ENCODE peak calls at places on chromosomes 11 and 22, in seven cellular contexts. P is GM12878, G is HepG2, U is HCT116, C is SK-N-SH, B is K562, Q is H1. L is an unnamed sample.

GRCh38 chr11:123694551-123694950 is 40.1 kb upstream of the SCN3B start:
- DNase-seq in G (no peak), P (no peak), Q (no peak), B (no peak), C (no peak), U (no peak), L (no peak)

GRCh38 chr11:117072517-117073218 is 25.6 kb downstream of the SIK3 start:
- DNase-seq in U (peak; percentile 91), Q (no peak), P (peak; percentile 45), G (peak; percentile 93), C (no peak), B (peak; percentile 49), L (no peak)

GRCh38 chr22:42990131-42990838 is 24.7 kb downstream of the PACSIN2 start:
- DNase-seq in P (no peak), C (no peak), G (peak; percentile 45), Q (no peak), U (no peak), B (no peak), L (no peak)

GRCh38 chr11:29119691-29120328 is 897.0 kb downstream of the KCNA4 start:
- DNase-seq in U (no peak), P (no peak), Q (no peak), B (no peak), C (no peak), G (no peak), L (peak; percentile 20)

GRCh38 chr11:32154275-32154674 is 63.4 kb downstream of the RCN1 start:
- DNase-seq in G (no peak), P (peak; percentile 62), C (no peak), U (peak; percentile 51), B (no peak), Q (no peak), L (no peak)

GRCh38 chr11:93741882-93742226 is 382 bp downstream of the C11orf54 start:
- DNase-seq in C (no peak), Q (no peak), U (no peak), B (peak; percentile 54), G (peak; percentile 95), P (no peak), L (peak; percentile 92)

GRCh38 chr11:71323876-71324526 is 71.6 kb upstream of the SHANK2 start:
- DNase-seq in U (no peak), Q (no peak), P (no peak), G (no peak), B (no peak), C (no peak), L (no peak)

GRCh38 chr22:45868586-45869443 is 108.1 kb downstream of the WNT7B start:
- DNase-seq in G (no peak), B (no peak), Q (no peak), U (no peak), P (no peak), C (no peak), L (no peak)

GRCh38 chr22:20606041-20606783 is 98.8 kb downstream of the MED15 start:
- DNase-seq in U (peak; percentile 83), G (peak; percentile 78), B (peak; percentile 92), Q (peak; percentile 83), P (no peak), C (peak; percentile 64), L (peak; percentile 95)

GRCh38 chr22:39290724-39291161 is 28.7 kb downstream of the RPL3 start:
- DNase-seq in G (peak; percentile 56), C (no peak), Q (no peak), U (no peak), P (no peak), B (no peak), L (no peak)

GRCh38 chr11:120169981-120170698 is 32.2 kb upstream of the TRIM29 start:
- DNase-seq in B (no peak), Q (peak; percentile 57), C (no peak), U (no peak), G (no peak), P (no peak), L (no peak)

GRCh38 chr11:68314203-68314885 is 2.0 kb downstream of the LRP5 start:
- DNase-seq in Q (no peak), B (peak; percentile 59), G (no peak), U (no peak), P (no peak), C (peak; percentile 63), L (no peak)

GRCh38 chr11:68311155-68312116 is 955 bp upstream of the LRP5 start:
- DNase-seq in C (peak; percentile 30), Q (no peak), P (no peak), U (no peak), B (no peak), G (no peak), L (no peak)

GRCh38 chr11:68313574-68314202 is 1.3 kb downstream of the LRP5 start:
- DNase-seq in G (peak; percentile 43), P (no peak), B (peak; percentile 51), Q (no peak), U (no peak), C (peak; percentile 60), L (peak; percentile 53)

GRCh38 chr11:68312117-68312779 is at the start of gene LRP5:
- DNase-seq in B (peak; percentile 84), Q (no peak), P (no peak), C (peak; percentile 94), G (no peak), U (no peak), L (peak; percentile 83)

DNA sequence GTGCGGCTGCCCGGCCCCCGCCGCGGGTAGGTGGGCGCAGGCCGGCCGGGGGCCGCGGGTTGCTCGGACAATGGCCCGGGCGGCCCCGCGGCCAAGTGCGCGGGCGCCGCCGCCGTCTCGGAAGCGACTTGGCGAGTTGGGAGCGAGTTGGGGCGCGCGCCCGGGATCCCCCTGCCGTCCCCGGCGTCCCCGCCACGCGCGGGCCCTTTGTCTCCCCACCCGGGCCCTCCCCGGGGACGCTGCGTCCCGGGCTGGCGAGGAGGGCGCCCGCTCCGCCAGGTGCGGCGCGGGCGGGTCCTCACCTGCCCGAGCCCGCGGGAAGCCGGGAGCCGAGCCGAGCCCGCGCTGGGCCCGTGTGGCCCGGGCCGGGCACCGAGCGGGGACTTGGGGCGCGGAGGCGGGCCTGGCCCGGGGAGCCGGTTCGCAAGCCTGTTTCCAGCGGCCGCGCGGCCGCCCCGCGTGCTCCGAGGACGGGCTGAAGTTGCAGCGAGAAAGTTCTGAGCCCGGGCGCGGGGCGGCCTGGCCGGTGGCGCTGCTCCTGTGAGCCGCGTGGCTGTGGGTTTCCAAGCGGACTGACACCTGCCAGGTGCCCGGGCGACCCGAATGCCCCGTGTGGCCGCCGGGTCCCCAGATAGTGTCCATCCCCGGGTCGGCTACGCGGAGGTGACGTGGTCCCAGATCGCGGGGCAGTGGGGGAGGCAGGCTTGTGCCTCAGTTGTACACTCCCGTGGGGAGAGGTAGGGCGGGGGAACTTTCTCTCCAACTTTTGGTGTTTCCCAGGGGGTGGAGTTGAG is 586 bp downstream of the LRP5 start:
- DNase-seq in P (no peak), C (peak; percentile 79), U (no peak), G (no peak), B (peak; percentile 50), Q (no peak), L (peak; percentile 51)
- TF ChIP-seq JUND in P (no peak), C (no peak), U (no peak), G (no peak), B (no peak), Q (no peak), L (no peak)

DNA sequence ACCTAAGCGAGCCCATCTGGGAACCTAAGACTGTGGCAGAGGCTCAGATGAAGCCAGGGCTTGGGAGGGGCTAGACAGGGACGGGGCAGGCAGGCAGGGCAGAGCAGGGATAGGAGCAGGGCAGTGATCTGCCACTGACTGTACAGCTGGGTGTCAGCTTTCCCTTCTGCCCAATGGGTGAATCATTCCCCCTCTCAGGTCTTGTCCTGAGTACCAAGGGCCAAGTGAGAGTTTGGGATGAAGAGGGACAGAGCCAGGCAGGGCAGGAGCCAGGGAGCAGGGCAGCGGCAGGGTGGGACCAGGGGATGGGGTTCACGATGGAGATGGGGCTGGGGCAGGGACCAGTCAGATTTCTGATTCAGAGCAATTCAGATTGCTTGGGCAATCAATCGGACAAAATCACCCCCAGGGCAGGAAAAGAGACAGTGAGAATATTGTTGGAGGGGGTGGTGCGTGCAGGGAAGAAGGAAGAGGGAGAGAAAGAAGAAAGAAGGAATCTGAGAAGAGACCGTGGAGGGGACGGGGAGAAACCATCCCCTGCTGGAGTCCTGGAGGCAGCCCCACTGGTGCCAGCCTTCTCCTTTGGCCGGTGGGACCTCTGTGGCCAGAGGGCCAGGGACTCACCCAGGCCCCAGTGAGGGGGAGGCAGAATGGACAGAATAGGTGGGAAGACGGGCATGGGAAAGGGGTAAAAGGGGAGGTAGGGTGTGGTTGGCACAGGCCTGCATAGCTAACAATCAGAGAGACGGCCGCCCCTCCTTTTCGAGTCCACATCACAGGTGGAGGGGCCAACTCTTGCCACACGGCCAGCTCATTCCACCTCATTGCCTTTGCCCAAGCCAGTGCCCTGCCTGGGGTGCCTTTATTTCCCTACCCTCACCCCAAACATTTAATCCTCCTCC is 47.2 kb downstream of the CYTH4 start:
- DNase-seq in P (no peak), G (no peak), Q (no peak), C (no peak), U (no peak), B (no peak), L (no peak)
- TF ChIP-seq JUND in P (no peak), G (no peak), Q (no peak), C (peak; percentile 55), U (no peak), B (no peak), L (no peak)

DNA sequence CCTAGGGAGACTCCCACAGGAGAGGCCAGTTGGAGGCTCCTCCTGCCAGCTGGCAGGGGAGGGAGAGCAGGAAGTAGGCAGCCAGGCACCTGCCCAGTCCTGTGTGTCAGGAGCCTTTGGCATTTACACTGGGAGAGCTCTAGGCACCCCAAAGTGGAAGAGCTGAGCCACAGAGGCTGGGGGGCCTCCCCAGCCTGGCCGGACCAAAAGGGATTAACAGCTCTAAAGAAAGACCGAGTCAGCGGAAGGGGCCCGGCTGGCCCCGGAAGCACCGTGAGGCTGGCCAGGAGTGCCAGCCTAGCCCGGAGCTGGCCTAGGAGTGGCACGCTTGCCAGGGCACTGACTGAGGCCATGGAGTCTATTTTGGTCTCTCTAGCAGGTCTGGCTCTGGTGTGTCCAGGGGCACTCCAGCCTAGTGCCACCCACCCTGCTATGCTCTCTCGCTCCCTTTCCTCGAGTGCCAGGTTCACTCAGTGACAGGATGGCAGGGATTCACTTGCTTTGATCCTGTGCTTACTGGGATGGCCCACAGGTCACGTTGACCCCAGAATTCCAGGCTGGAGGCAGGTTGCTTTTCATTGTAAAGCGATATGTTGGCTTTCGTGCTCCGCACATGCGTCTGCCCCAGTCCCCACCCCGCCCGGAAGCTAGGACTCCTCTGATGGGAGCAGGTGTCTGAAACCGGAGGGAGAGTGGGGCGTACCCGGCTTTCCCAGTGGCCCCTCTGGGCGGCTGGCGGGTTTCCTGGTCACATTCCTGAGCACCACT is 3.3 kb upstream of the KMT5B start:
- DNase-seq in G (no peak), P (no peak), U (no peak), B (no peak), C (no peak), Q (no peak), L (peak; percentile 79)
- TF ChIP-seq JUND in G (no peak), P (no peak), U (no peak), B (no peak), C (no peak), Q (no peak), L (no peak)

DNA sequence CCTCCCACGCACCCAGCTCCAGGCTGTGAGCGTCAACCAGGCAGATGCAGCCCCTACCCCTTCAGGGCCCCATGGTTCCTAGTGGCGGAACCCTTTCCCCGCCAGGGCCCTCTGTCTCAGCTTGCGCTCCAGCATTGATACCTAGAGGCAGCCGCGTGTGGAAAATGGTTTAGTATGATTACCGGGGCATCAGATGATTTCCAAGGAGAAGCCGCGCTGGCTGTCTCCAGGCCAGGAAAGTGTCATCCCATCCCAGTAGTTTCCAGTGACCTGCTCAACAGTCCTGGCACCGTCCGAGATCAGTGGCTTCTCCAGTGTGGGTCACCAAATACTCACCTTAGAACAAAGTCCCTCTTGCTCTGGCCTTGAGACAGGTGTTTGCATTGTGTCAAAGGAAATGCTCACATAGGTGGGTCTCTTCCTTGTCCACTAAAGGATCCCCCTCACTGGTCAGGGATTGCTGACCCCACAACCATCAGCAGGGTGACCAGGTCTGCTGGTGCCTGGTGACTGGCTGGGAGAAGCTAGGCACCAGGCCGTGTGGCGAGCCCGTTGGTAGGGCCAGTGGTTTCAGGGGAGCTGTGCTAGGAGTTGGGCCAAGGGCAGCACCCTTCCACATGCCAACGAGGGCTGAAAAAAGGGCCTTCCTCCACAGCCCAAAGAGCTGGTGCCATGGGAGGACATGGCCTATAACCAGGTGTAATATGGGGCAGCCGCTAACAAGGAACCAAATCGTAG is 109.4 kb downstream of the MORC2 start:
- DNase-seq in C (no peak), U (no peak), B (peak; percentile 1), Q (no peak), P (no peak), G (no peak), L (no peak)
- TF ChIP-seq JUND in C (no peak), U (no peak), B (no peak), Q (no peak), P (no peak), G (no peak), L (no peak)

L was measured in T47D.